ENCODE peak calls at places on chromosomes 3 and 15, in seven cellular contexts. I is CD8-positive, alpha-beta memory T cell; E is stimulated activated CD4-positive, alpha-beta T cell treated with anti-CD3 and anti-CD28 coated beads, Interleukin-4, amount 100 ng/mL, for 1 hour; S is bronchial epithelial cell; A is Kasumi-1; W is coronary artery; M is astrocyte of the spinal cord. T is an unnamed sample.
A peak's percentile ranks its signal among the peaks of the same experiment; 100 is the strongest.

GRCh38 chr15:85284497-85284896 is 95.9 kb upstream of the AKAP13 start:
- DNase-seq in I (no peak), E (no peak), S (no peak), A (no peak), W (no peak), M (no peak), T (no peak)

GRCh38 chr3:25584011-25584789 is 80.5 kb downstream of the TOP2B start:
- DNase-seq in I (no peak), E (no peak), S (no peak), A (no peak), W (no peak), M (no peak), T (no peak)

GRCh38 chr3:135862361-135862760 is 103.2 kb upstream of the PPP2R3A start:
- DNase-seq in I (no peak), E (no peak), S (no peak), A (no peak), W (no peak), M (no peak), T (no peak)

GRCh38 chr15:58115692-58116091 is 22.5 kb upstream of the AQP9 start:
- DNase-seq in I (no peak), E (no peak), S (peak; percentile 41), A (no peak), W (no peak), M (peak; percentile 4), T (no peak)

GRCh38 chr15:52163321-52164190 is 27.6 kb downstream of the GNB5 start:
- DNase-seq in I (no peak), E (peak; percentile 8), S (no peak), A (no peak), W (no peak), M (no peak), T (no peak)

GRCh38 chr3:114011059-114011797 is 45.1 kb downstream of the CCDC191 start:
- DNase-seq in I (no peak), E (no peak), S (no peak), A (peak; percentile 31), W (no peak), M (no peak), T (no peak)

GRCh38 chr3:106578911-106579310 is 710.1 kb upstream of the CBLB start:
- DNase-seq in I (no peak), E (no peak), S (peak; percentile 84), A (no peak), W (no peak), M (no peak), T (no peak)

GRCh38 chr3:187064210-187065115 is 74.8 kb downstream of the RPL39L start:
- DNase-seq in I (no peak), E (no peak), S (peak; percentile 82), A (no peak), W (no peak), M (no peak), T (no peak)

GRCh38 chr3:65669163-65669875 is 369.4 kb downstream of the MAGI1 start:
- DNase-seq in I (no peak), E (no peak), S (peak; percentile 70), A (no peak), W (no peak), M (peak; percentile 53), T (no peak)

GRCh38 chr3:50608278-50608677 is 3.3 kb downstream of the CISH start:
- DNase-seq in I (no peak), E (peak; percentile 31), S (no peak), A (no peak), W (no peak), M (no peak), T (no peak)

GRCh38 chr3:19190136-19190535 is 41.8 kb downstream of the KCNH8 start:
- DNase-seq in I (no peak), E (no peak), S (no peak), A (peak; percentile 38), W (no peak), M (no peak), T (no peak)

GRCh38 chr15:97759363-97759762 is 201.1 kb upstream of the ARRDC4 start:
- DNase-seq in I (no peak), E (no peak), S (peak; percentile 76), A (peak; percentile 88), W (no peak), M (peak; percentile 55), T (no peak)

GRCh38 chr3:103295974-103296570 is 861.3 kb downstream of the ZPLD1 start:
- DNase-seq in I (no peak), E (no peak), S (peak; percentile 31), A (peak; percentile 71), W (no peak), M (peak; percentile 63), T (no peak)

GRCh38 chr3:197547618-197548017 is 8.2 kb downstream of the BDH1 start:
- DNase-seq in I (no peak), E (no peak), S (no peak), A (no peak), W (no peak), M (no peak), T (no peak)

GRCh38 chr15:38308797-38309196 is 56.2 kb downstream of the SPRED1 start:
- DNase-seq in I (no peak), E (no peak), S (no peak), A (no peak), W (no peak), M (no peak), T (no peak)

T was measured in CD4-positive, CD25-positive, alpha-beta regulatory T cell.